ENCODE peak calls at places on chromosomes 13 and 19, in four cellular contexts. T is CD4-positive, CD25-positive, alpha-beta regulatory T cell; J is neural progenitor cell; B is heart left ventricle. S is an unnamed sample.
A peak's percentile ranks its signal among the peaks of the same experiment; 100 is the strongest.

GRCh38 chr19:3108775-3109174 is 14.6 kb downstream of the GNA11 start:
- DNase-seq in B (peak; percentile 69), J (peak; percentile 86), T (peak; percentile 60), S (peak; percentile 62)

GRCh38 chr19:7980635-7981121 is 24.8 kb downstream of the ELAVL1 start:
- DNase-seq in J (no peak), B (no peak), T (no peak), S (no peak)

GRCh38 chr19:41869374-41869955 is 7.6 kb upstream of the CD79A start:
- DNase-seq in J (no peak), T (no peak), B (no peak), S (no peak)

GRCh38 chr13:76383671-76384461 is 502.3 kb downstream of the KCTD12 start:
- DNase-seq in J (no peak), B (peak; percentile 24), T (no peak), S (no peak)

GRCh38 chr13:27131202-27131623 is 40.4 kb downstream of the USP12 start:
- DNase-seq in T (peak; percentile 70), J (no peak), B (no peak), S (no peak)

GRCh38 chr19:43934055-43934984 is 762 bp downstream of the ZNF45 start:
- DNase-seq in B (no peak), J (peak; percentile 4), T (no peak), S (peak; percentile 73)

GRCh38 chr13:35744144-35744543 is 267.7 kb upstream of the MAB21L1 start:
- DNase-seq in T (no peak), B (no peak), J (no peak), S (no peak)

GRCh38 chr13:77333521-77334083 is 6.7 kb upstream of the MYCBP2 start:
- DNase-seq in T (no peak), J (no peak), B (no peak), S (no peak)

GRCh38 chr19:48627211-48627864 is 8.0 kb downstream of the SPHK2 start:
- DNase-seq in B (no peak), J (no peak), T (no peak), S (no peak)

GRCh38 chr13:60013166-60013565 is 150.6 kb downstream of the DIAPH3 start:
- DNase-seq in J (peak; percentile 59), B (no peak), T (no peak), S (no peak)

GRCh38 chr19:32460476-32460875 is 54.9 kb downstream of the DPY19L3 start:
- DNase-seq in J (no peak), T (no peak), B (no peak), S (no peak)

GRCh38 chr19:50728084-50728737 is 5.0 kb downstream of the CLEC11A start:
- DNase-seq in B (peak; percentile 84), J (peak; percentile 95), T (no peak), S (no peak)

GRCh38 chr19:10672529-10673150 is 18.5 kb downstream of the ILF3 start:
- DNase-seq in J (no peak), T (no peak), B (no peak), S (no peak)

GRCh38 chr13:29937836-29938235 is 87.4 kb upstream of the UBL3 start:
- DNase-seq in T (peak; percentile 21), B (no peak), J (no peak), S (no peak)

GRCh38 chr19:58021541-58022282 is 12.1 kb upstream of the ZSCAN1 start:
- DNase-seq in B (peak; percentile 58), T (no peak), J (peak; percentile 69), S (peak; percentile 4)

GRCh38 chr13:85093808-85094207 is 705.4 kb downstream of the SLITRK6 start:
- DNase-seq in T (no peak), B (no peak), J (no peak), S (no peak)

GRCh38 chr13:48804836-48805601 is 151.3 kb downstream of the CYSLTR2 start:
- DNase-seq in J (no peak), T (no peak), B (no peak), S (no peak)

GRCh38 chr13:89748716-89749115 is 1598.8 kb upstream of the MIR17HG start:
- DNase-seq in B (no peak), J (no peak), T (no peak), S (no peak)

GRCh38 chr19:45364696-45365095 is 5.7 kb downstream of the ERCC2 start:
- DNase-seq in T (no peak), J (no peak), B (no peak), S (no peak)

GRCh38 chr19:3521104-3521445 is 15.0 kb downstream of the FZR1 start:
- DNase-seq in J (no peak), B (no peak), T (no peak), S (no peak)

GRCh38 chr13:87153371-87153770 is 517.8 kb upstream of the SLITRK5 start:
- DNase-seq in J (no peak), T (no peak), B (no peak), S (no peak)

GRCh38 chr13:73334459-73334858 is 275.7 kb downstream of the KLF5 start:
- DNase-seq in B (no peak), J (no peak), T (no peak), S (no peak)

GRCh38 chr13:65966991-65967451 is 1263.1 kb downstream of the PCDH9 start:
- DNase-seq in J (peak; percentile 53), B (no peak), T (no peak), S (peak; percentile 62)

GRCh38 chr13:68927387-68928026 is 1180.1 kb upstream of the ATXN8OS start:
- DNase-seq in J (peak; percentile 83), B (no peak), T (no peak), S (no peak)

GRCh38 chr19:37114001-37114400 is 35.8 kb downstream of the ZNF420 start:
- DNase-seq in J (no peak), B (no peak), T (no peak), S (no peak)

GRCh38 chr13:97574926-97575325 is 141.0 kb downstream of the RAP2A start:
- DNase-seq in B (peak; percentile 24), T (no peak), J (peak; percentile 53), S (no peak)

GRCh38 chr19:3227054-3227626 is 2.7 kb downstream of the CELF5 start:
- DNase-seq in J (no peak), B (no peak), T (no peak), S (no peak)

GRCh38 chr19:49676136-49676689 is 858 bp upstream of the PRMT1 start:
- DNase-seq in T (no peak), B (peak; percentile 90), J (peak; percentile 96), S (peak; percentile 86)

GRCh38 chr19:54172413-54172763 is 572 bp downstream of the TMC4 start:
- DNase-seq in B (peak; percentile 50), T (no peak), J (no peak), S (no peak)

GRCh38 chr19:54169149-54169731 is 3.7 kb downstream of the TMC4 start:
- DNase-seq in B (no peak), T (no peak), J (no peak), S (no peak)

GRCh38 chr19:54173951-54174817 is 1.2 kb upstream of the TMC4 start:
- DNase-seq in B (no peak), T (no peak), J (no peak), S (no peak)

GRCh38 chr19:54168174-54168917 is 4.6 kb downstream of the TMC4 start:
- DNase-seq in T (peak; percentile 81), B (peak; percentile 93), J (peak; percentile 91), S (peak; percentile 71)

DNA sequence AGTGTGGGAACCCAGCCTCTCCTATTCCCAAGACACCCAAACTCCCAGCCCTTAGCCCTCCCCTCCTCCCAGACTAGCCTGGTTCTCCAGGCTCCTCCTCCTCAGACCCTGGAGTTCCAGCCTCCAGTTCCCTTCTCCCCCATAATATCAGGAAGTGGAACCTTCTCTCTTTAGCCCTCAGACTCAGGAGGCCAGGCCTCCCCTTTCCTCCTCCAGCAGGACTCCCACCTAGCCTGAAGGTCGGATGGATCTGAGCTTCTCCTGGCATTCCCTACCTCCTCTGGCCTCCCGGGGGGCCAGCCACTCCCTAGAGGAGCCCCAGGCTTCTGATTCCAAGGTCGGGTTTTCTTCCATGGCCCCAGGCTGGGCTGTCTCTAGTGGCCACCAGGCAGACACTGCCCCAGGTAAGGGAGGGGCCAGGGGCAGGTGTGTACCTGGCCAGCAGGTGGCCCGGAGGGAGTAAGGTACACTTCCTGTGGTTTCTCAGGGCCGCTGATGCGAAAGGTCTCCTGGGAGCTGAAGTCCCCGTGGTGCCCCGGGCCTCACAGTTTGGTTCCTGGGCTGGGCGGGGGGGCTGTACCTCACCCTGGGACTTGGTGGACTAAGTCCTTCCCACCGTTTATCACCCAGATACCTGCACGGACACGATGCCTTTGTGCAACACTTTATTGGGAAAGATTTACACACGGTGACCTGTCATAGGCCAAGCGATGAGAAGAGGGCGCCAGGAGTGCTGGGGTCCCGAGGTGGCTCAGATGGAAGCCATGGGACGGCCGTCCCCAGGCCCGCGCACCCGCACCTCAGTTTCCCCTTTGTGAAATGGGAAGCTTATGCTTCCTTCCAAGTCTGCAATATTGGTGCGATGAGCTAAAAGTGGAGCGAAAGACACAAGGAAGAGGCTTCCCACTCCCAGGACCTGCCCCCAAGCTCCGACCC is at the start of gene TMC4:
- DNase-seq in T (no peak), J (no peak), B (peak; percentile 55), S (no peak)
- H3K4me3 ChIP-seq in T (no peak within 1 kb of the TSS), J (no peak within 1 kb of the TSS), B (no peak within 1 kb of the TSS), S (no peak within 1 kb of the TSS)

DNA sequence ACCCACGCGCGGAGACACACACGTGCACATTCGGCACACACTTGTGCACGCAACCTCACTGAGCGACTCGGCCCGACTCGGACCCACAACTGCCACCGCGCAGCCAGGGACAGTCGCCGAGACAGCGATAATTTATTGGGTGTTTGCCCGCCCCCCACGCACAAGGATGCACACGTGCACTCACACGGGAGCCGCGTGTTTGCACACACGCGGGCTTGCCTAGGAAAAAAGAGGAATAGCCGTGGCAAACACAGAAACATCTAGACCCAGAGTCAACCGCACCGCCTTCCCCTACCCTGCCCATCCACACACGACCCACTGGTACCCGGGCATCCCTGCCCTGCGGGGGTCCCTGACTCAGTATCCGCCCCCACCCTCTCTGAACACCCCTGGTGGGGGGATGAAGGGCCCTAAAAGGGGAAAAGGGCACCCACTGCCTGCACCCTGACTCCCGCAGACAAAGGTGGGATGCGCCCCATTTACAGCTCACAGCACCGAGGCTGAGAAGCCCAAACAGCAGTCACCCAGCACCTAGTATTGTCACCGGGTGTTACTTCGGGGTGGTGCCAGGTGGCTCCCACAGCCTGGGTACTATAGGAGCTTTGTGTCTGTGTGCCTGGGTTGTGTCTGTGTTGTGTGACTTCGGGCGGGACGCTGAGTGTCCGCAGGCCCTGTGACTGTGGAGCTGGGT is 1.0 kb upstream of the SSBP4 start:
- DNase-seq in B (peak; percentile 65), J (no peak), T (no peak), S (no peak)
- H3K4me3 ChIP-seq in B (peak overlapping the region; percentile 69), J (peak overlapping the region; percentile 37), T (peak overlapping the region; percentile 44), S (no peak overlapping the region)

DNA sequence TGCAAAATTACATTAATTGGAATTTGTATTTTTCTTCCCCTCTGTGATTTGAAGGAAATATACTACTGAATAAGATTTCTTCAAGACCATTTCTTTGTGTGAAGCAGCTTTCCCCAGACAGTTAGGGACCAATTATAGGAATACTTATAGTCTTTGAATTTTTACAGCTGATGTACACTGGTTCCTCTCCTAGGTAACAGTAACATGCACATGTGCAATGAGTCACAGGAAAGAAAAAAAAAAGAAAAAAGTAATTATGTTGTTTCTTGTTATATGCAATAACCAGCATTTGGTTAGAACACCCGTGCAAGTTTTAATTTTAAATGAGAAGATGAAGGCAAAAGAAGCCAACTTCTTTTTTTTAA is 81.9 kb downstream of the PCDH9 start:
- DNase-seq in J (no peak), B (no peak), T (no peak), S (no peak)
- H3K4me3 ChIP-seq in J (no peak overlapping the region), B (no peak overlapping the region), T (no peak overlapping the region), S (no peak overlapping the region)

GRCh38 chr13:112791662-112792440 is 102.0 kb downstream of the ATP11A start:
- DNase-seq in J (no peak), T (no peak), B (no peak), S (no peak)

GRCh38 chr13:112792511-112792910 is 102.7 kb downstream of the ATP11A start:
- DNase-seq in T (no peak), B (no peak), J (no peak), S (no peak)

GRCh38 chr13:112796190-112796915 is 106.5 kb downstream of the ATP11A start:
- DNase-seq in J (no peak), B (no peak), T (no peak), S (no peak)

GRCh38 chr13:112793545-112794445 is 104.0 kb downstream of the ATP11A start:
- DNase-seq in B (no peak), T (no peak), J (no peak), S (no peak)

GRCh38 chr13:112795277-112795676 is 105.4 kb downstream of the ATP11A start:
- DNase-seq in J (no peak), T (no peak), B (no peak), S (no peak)
- H3K4me3 ChIP-seq in J (no peak overlapping the region), T (no peak overlapping the region), B (no peak overlapping the region), S (no peak overlapping the region)